ENCODE peak calls at places on chromosome 13, in five cellular contexts. One of them, this sample, is unnamed.

GRCh38 chr13:81551036-81551435 is 1210.1 kb upstream of the SPRY2 start:
- DNase-seq in pancreas: no peak
- DNase-seq in transverse colon: no peak
- DNase-seq in foreskin fibroblast: no peak
- DNase-seq in spleen: no peak
- DNase-seq in this sample: no peak

GRCh38 chr13:87887459-87888123 is 216.4 kb downstream of the SLITRK5 start:
- DNase-seq in foreskin fibroblast: no peak
- DNase-seq in spleen: no peak
- DNase-seq in transverse colon: no peak
- DNase-seq in pancreas: no peak
- DNase-seq in this sample: no peak

GRCh38 chr13:78649997-78650724 is 8.8 kb downstream of the OBI1 start:
- DNase-seq in foreskin fibroblast: no peak
- DNase-seq in transverse colon: no peak
- DNase-seq in pancreas: no peak
- DNase-seq in spleen: no peak
- DNase-seq in this sample: no peak

GRCh38 chr13:87123987-87124784 is 547.0 kb upstream of the SLITRK5 start:
- DNase-seq in pancreas: no peak
- DNase-seq in transverse colon: no peak
- DNase-seq in spleen: no peak
- DNase-seq in foreskin fibroblast: peak; percentile 60
- DNase-seq in this sample: peak; percentile 98

GRCh38 chr13:79936368-79937136 is 404.4 kb downstream of the SPRY2 start:
- DNase-seq in spleen: no peak
- DNase-seq in pancreas: no peak
- DNase-seq in foreskin fibroblast: peak; percentile 99
- DNase-seq in transverse colon: no peak
- DNase-seq in this sample: peak; percentile 100

GRCh38 chr13:73038064-73038463 is 20.7 kb upstream of the KLF5 start:
- DNase-seq in transverse colon: no peak
- DNase-seq in pancreas: no peak
- DNase-seq in foreskin fibroblast: no peak
- DNase-seq in spleen: no peak
- DNase-seq in this sample: no peak

GRCh38 chr13:95641291-95641811 is 3.2 kb downstream of the DZIP1 start:
- DNase-seq in pancreas: peak; percentile 26
- DNase-seq in foreskin fibroblast: no peak
- DNase-seq in spleen: no peak
- DNase-seq in transverse colon: peak; percentile 10
- DNase-seq in this sample: peak; percentile 17

GRCh38 chr13:46124531-46124966 is 19.7 kb upstream of the CPB2 start:
- DNase-seq in foreskin fibroblast: no peak
- DNase-seq in spleen: peak; percentile 84
- DNase-seq in transverse colon: no peak
- DNase-seq in pancreas: no peak
- DNase-seq in this sample: no peak

GRCh38 chr13:98428256-98428966 is 148.5 kb downstream of the STK24 start:
- DNase-seq in foreskin fibroblast: no peak
- DNase-seq in spleen: no peak
- DNase-seq in transverse colon: no peak
- DNase-seq in pancreas: no peak
- DNase-seq in this sample: no peak

GRCh38 chr13:110643324-110643723 is 28.0 kb downstream of the NAXD start:
- DNase-seq in transverse colon: no peak
- DNase-seq in foreskin fibroblast: no peak
- DNase-seq in spleen: peak; percentile 69
- DNase-seq in pancreas: no peak
- DNase-seq in this sample: no peak

GRCh38 chr13:71759506-71760225 is 107.3 kb downstream of the DACH1 start:
- DNase-seq in pancreas: no peak
- DNase-seq in foreskin fibroblast: no peak
- DNase-seq in transverse colon: no peak
- DNase-seq in spleen: no peak
- DNase-seq in this sample: no peak

GRCh38 chr13:99267927-99268326 is 9.7 kb upstream of the GPR18 start:
- DNase-seq in transverse colon: no peak
- DNase-seq in pancreas: no peak
- DNase-seq in spleen: no peak
- DNase-seq in foreskin fibroblast: no peak
- DNase-seq in this sample: no peak

GRCh38 chr13:38697197-38697596 is 10.3 kb downstream of the FREM2 start:
- DNase-seq in transverse colon: no peak
- DNase-seq in foreskin fibroblast: no peak
- DNase-seq in pancreas: no peak
- DNase-seq in spleen: no peak
- DNase-seq in this sample: no peak

GRCh38 chr13:64459778-64460177 is 2770.4 kb downstream of the PCDH9 start:
- DNase-seq in transverse colon: no peak
- DNase-seq in spleen: no peak
- DNase-seq in foreskin fibroblast: no peak
- DNase-seq in pancreas: no peak
- DNase-seq in this sample: no peak

GRCh38 chr13:42970824-42971669 is 21.0 kb downstream of the EPSTI1 start:
- DNase-seq in transverse colon: peak; percentile 50
- DNase-seq in foreskin fibroblast: peak; percentile 32
- DNase-seq in pancreas: no peak
- DNase-seq in spleen: no peak
- DNase-seq in this sample: peak; percentile 49

GRCh38 chr13:40064723-40065122 is 409.3 kb downstream of the COG6 start:
- DNase-seq in pancreas: no peak
- DNase-seq in foreskin fibroblast: peak; percentile 74
- DNase-seq in transverse colon: no peak
- DNase-seq in spleen: no peak
- DNase-seq in this sample: peak; percentile 91

GRCh38 chr13:63910406-63910957 is 2494.8 kb upstream of the PCDH20 start:
- DNase-seq in transverse colon: no peak
- DNase-seq in pancreas: no peak
- DNase-seq in foreskin fibroblast: no peak
- DNase-seq in spleen: no peak
- DNase-seq in this sample: no peak

GRCh38 chr13:105464249-105464648 is 1071.2 kb downstream of the EFNB2 start:
- DNase-seq in foreskin fibroblast: no peak
- DNase-seq in spleen: no peak
- DNase-seq in pancreas: no peak
- DNase-seq in transverse colon: no peak
- DNase-seq in this sample: no peak

GRCh38 chr13:94416454-94417080 is 62.9 kb downstream of the DCT start:
- DNase-seq in transverse colon: no peak
- DNase-seq in pancreas: no peak
- DNase-seq in spleen: no peak
- DNase-seq in foreskin fibroblast: no peak
- DNase-seq in this sample: no peak

GRCh38 chr13:106034201-106034600 is 501.3 kb downstream of the EFNB2 start:
- DNase-seq in transverse colon: no peak
- DNase-seq in pancreas: no peak
- DNase-seq in spleen: no peak
- DNase-seq in foreskin fibroblast: no peak
- DNase-seq in this sample: peak; percentile 56

GRCh38 chr13:85582890-85583289 is 216.3 kb downstream of the SLITRK6 start:
- DNase-seq in foreskin fibroblast: no peak
- DNase-seq in transverse colon: no peak
- DNase-seq in pancreas: no peak
- DNase-seq in spleen: no peak
- DNase-seq in this sample: no peak

GRCh38 chr13:36986462-36987240 is 12.5 kb downstream of the ALG5 start:
- DNase-seq in pancreas: no peak
- DNase-seq in transverse colon: no peak
- DNase-seq in foreskin fibroblast: peak; percentile 44
- DNase-seq in spleen: no peak
- DNase-seq in this sample: peak; percentile 2

GRCh38 chr13:36979361-36980040 is 19.6 kb downstream of the ALG5 start:
- DNase-seq in transverse colon: no peak
- DNase-seq in foreskin fibroblast: peak; percentile 41
- DNase-seq in spleen: no peak
- DNase-seq in pancreas: no peak
- DNase-seq in this sample: peak; percentile 37

DNA sequence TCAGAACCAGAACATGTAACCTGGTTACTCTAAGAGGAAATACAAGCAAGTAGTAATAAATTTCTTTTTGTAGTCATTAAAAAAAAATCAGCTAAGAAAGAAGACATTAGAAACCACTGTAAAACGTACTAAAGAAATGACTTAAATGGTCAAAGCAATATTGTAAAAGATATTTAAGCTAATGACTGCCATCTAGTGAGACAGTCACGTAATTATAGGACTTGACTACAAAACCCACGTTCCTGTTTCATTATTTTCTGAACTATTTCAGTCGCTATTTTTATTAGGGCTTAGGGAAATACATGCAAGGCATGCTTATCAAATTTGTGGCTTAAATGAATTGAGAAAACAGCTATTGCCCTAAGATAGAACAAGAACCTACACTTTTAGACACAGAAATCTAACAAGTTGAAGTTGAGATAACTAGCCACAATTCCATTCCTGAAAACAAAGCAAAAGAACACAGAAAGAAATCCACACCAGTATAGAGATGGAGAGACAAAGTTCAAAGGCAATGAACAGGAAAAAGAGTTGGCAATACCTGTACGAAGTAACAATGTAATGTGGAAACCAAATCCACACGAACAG is 17.9 kb downstream of the ALG5 start:
- DNase-seq in transverse colon: no peak
- DNase-seq in foreskin fibroblast: peak; percentile 27
- DNase-seq in spleen: no peak
- DNase-seq in pancreas: no peak
- DNase-seq in this sample: peak; percentile 68
- TF ChIP-seq CTCF in transverse colon: peak; percentile 48
- TF ChIP-seq CTCF in foreskin fibroblast: peak; percentile 37
- TF ChIP-seq CTCF in spleen: no peak
- TF ChIP-seq CTCF in pancreas: no peak
- TF ChIP-seq CTCF in this sample: peak; percentile 68

DNA sequence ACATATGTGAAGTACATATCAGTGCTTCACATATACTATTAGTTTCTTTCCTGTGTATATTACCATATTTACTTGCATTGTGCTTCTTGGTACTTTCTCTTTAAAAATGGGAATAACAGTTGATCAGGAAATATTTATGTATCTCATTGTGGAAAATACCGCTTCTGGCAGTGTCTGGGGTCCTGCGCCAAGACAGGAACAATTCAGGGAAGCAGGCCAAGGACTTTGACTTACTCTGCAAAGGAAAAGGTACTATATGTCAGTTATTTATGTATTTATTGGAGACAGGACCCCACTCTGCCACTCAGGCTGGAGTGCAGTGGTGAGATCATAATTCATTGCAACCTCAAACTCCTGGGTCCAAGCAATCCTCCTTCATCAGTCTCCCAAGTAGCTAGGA is 57.7 kb upstream of the NBEA start:
- DNase-seq in pancreas: no peak
- DNase-seq in spleen: no peak
- DNase-seq in transverse colon: no peak
- DNase-seq in foreskin fibroblast: no peak
- DNase-seq in this sample: no peak
- H3K4me3 ChIP-seq in pancreas: no peak overlapping the region
- H3K4me3 ChIP-seq in spleen: no peak overlapping the region
- H3K4me3 ChIP-seq in transverse colon: no peak overlapping the region
- H3K4me3 ChIP-seq in foreskin fibroblast: no peak overlapping the region
- H3K4me3 ChIP-seq in this sample: no peak overlapping the region

DNA sequence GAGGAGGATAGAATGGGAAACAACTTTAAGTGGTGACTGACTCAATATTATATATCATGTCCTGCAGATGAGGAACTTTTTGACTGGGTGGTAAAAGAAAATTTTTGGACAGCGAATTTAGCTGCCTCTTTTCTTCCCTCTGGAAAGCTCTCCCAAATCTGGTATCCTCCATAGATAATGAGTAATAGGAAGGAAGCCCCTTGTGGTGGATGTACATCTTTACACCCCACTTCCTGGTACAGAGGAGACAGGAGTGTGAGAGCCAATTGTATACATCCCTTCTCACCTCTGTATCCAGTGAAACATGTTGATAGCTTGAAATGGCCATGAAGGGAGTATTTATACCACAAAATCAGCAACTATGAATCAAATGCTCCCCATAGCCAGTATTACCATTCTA is 17.2 kb upstream of the TDRD3 start:
- DNase-seq in foreskin fibroblast: no peak
- DNase-seq in transverse colon: no peak
- DNase-seq in pancreas: no peak
- DNase-seq in spleen: no peak
- DNase-seq in this sample: no peak
- TF ChIP-seq CTCF in foreskin fibroblast: peak; percentile 12
- TF ChIP-seq CTCF in transverse colon: no peak
- TF ChIP-seq CTCF in pancreas: no peak
- TF ChIP-seq CTCF in spleen: no peak
- TF ChIP-seq CTCF in this sample: no peak

GRCh38 chr13:90769387-90769786 is 578.1 kb upstream of the MIR17HG start:
- DNase-seq in foreskin fibroblast: no peak
- DNase-seq in transverse colon: no peak
- DNase-seq in spleen: no peak
- DNase-seq in pancreas: no peak
- DNase-seq in this sample: no peak

GRCh38 chr13:90766503-90766902 is 581.0 kb upstream of the MIR17HG start:
- DNase-seq in transverse colon: no peak
- DNase-seq in foreskin fibroblast: no peak
- DNase-seq in pancreas: no peak
- DNase-seq in spleen: no peak
- DNase-seq in this sample: no peak

GRCh38 chr13:90770334-90770733 is 577.2 kb upstream of the MIR17HG start:
- DNase-seq in spleen: no peak
- DNase-seq in pancreas: no peak
- DNase-seq in transverse colon: no peak
- DNase-seq in foreskin fibroblast: no peak
- DNase-seq in this sample: no peak

GRCh38 chr13:90768116-90768515 is 579.4 kb upstream of the MIR17HG start:
- DNase-seq in transverse colon: no peak
- DNase-seq in spleen: no peak
- DNase-seq in pancreas: no peak
- DNase-seq in foreskin fibroblast: no peak
- DNase-seq in this sample: no peak
- H3K4me3 ChIP-seq in transverse colon: no peak overlapping the region
- H3K4me3 ChIP-seq in spleen: no peak overlapping the region
- H3K4me3 ChIP-seq in pancreas: no peak overlapping the region
- H3K4me3 ChIP-seq in foreskin fibroblast: no peak overlapping the region
- H3K4me3 ChIP-seq in this sample: no peak overlapping the region

DNA sequence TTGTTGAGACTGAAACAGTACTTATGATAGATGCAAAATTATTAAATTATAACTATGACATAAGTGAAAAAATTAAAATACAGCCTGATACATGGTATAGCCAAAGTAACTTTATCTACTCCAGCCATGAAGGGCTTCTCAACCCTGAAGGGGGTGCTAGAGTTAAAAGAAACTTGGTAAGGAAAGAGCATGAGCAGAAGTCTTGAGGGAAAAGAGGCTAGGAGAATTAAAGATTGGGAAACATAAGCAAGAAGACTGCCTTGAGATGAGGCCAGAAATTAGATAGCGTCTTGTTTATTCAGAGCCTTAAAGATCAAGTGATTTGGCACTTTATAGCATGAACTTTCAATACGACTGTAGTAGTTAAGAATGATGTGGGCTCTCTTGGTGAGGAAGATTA is 385.5 kb upstream of the PRR20A start:
- DNase-seq in spleen: no peak
- DNase-seq in foreskin fibroblast: no peak
- DNase-seq in transverse colon: no peak
- DNase-seq in pancreas: no peak
- DNase-seq in this sample: no peak
- TF ChIP-seq CTCF in spleen: no peak
- TF ChIP-seq CTCF in foreskin fibroblast: no peak
- TF ChIP-seq CTCF in transverse colon: no peak
- TF ChIP-seq CTCF in pancreas: no peak
- TF ChIP-seq CTCF in this sample: no peak

This sample was measured in AG10803.